ENCODE peak calls at places on chromosomes 4 and X, in six cellular contexts. J, Y, K, E, R and A are unnamed samples. For H3K4me1, the result is how much of the 10 kb centered on the place peaks cover.

GRCh38 chr4:158823461-158823873 is 54.6 kb downstream of the FNIP2 start:
- ATAC-seq in R (no peak), Y (no peak), E (no peak), K (no peak), J (no peak), A (no peak)

GRCh38 chr4:182582245-182582644 is 334.9 kb downstream of the DCTD start:
- ATAC-seq in R (no peak), K (no peak), J (no peak), Y (no peak), E (no peak), A (no peak)

GRCh38 chr4:159298502-159298901 is 195.6 kb downstream of the RAPGEF2 start:
- ATAC-seq in J (no peak), Y (peak), R (no peak), K (no peak), E (peak), A (no peak)

GRCh38 chrX:13463608-13464007 is 105.8 kb upstream of the EGFL6 start:
- ATAC-seq in K (no peak), R (no peak), Y (no peak), E (no peak), J (no peak), A (peak)

GRCh38 chr4:5804656-5805055 is 88.2 kb downstream of the CRMP1 start:
- ATAC-seq in J (no peak), K (peak), Y (no peak), E (no peak), R (peak), A (no peak)

GRCh38 chr4:120724656-120725055 is 197.9 kb downstream of the PRDM5 start:
- ATAC-seq in E (no peak), J (no peak), R (no peak), Y (no peak), K (no peak), A (no peak)

GRCh38 chr4:67465032-67465762 is 80.1 kb downstream of the CENPC start:
- ATAC-seq in E (peak), J (peak), Y (peak), K (peak), R (peak), A (no peak)

GRCh38 chr4:124753941-124754581 is 41.5 kb upstream of the ANKRD50 start:
- ATAC-seq in Y (no peak), J (peak), E (peak), K (peak), R (no peak), A (no peak)

GRCh38 chr4:184382189-184382846 is 92.0 kb downstream of the IRF2 start:
- ATAC-seq in K (peak), R (no peak), Y (peak), J (no peak), E (no peak), A (no peak)

GRCh38 chrX:101658661-101659477 is 781 bp downstream of the ARMCX2 start:
- ATAC-seq in Y (peak), K (no peak), R (peak), E (peak), J (peak), A (peak)

GRCh38 chr4:41192136-41192535 is 22.2 kb downstream of the APBB2 start:
- ATAC-seq in K (no peak), R (no peak), J (no peak), Y (no peak), E (no peak), A (no peak)

GRCh38 chr4:185305979-185306442 is 89.7 kb downstream of the LRP2BP start:
- ATAC-seq in K (no peak), Y (no peak), J (no peak), R (no peak), E (no peak), A (no peak)

GRCh38 chr4:38683265-38683664 is 19.3 kb downstream of the KLF3 start:
- ATAC-seq in J (no peak), Y (no peak), R (no peak), E (no peak), K (no peak), A (no peak)

GRCh38 chr4:143667461-143667860 is 33.0 kb downstream of the FREM3 start:
- ATAC-seq in Y (no peak), K (no peak), E (no peak), R (no peak), J (peak), A (peak)

GRCh38 chr4:41346306-41347061 is 89.8 kb downstream of the UCHL1 start:
- ATAC-seq in E (peak), K (peak), J (peak), Y (no peak), R (no peak), A (no peak)

GRCh38 chr4:13378973-13379759 is 105.0 kb downstream of the RAB28 start:
- ATAC-seq in E (no peak), K (no peak), J (no peak), Y (peak), R (no peak), A (no peak)

GRCh38 chrX:57528670-57529255 is 63.0 kb upstream of the ZXDB start:
- ATAC-seq in E (peak), R (no peak), J (no peak), K (peak), Y (peak), A (no peak)

GRCh38 chr4:164139291-164139690 is 614.6 kb upstream of the SMIM31 start:
- ATAC-seq in J (no peak), Y (no peak), E (no peak), K (no peak), R (no peak), A (no peak)

GRCh38 chr4:18733956-18734872 is 712.7 kb upstream of the LCORL start:
- ATAC-seq in Y (no peak), K (no peak), J (no peak), R (no peak), E (no peak), A (no peak)

GRCh38 chr4:135672202-135672601 is 1470.6 kb upstream of the PABPC4L start:
- ATAC-seq in E (no peak), R (no peak), Y (no peak), J (no peak), K (no peak), A (no peak)

GRCh38 chr4:70863099-70863790 is 23.6 kb upstream of the GRSF1 start:
- ATAC-seq in K (no peak), J (no peak), R (peak), E (no peak), Y (peak), A (no peak)

GRCh38 chrX:96540111-96540631 is 144.5 kb upstream of the DIAPH2 start:
- ATAC-seq in R (no peak), E (no peak), Y (no peak), J (no peak), K (no peak), A (no peak)

GRCh38 chr4:152606800-152607577 is 71.1 kb upstream of the FBXW7 start:
- ATAC-seq in Y (no peak), R (no peak), E (no peak), J (no peak), K (no peak), A (no peak)

GRCh38 chr4:1807258-1807777 is 14.2 kb downstream of the FGFR3 start:
- ATAC-seq in J (no peak), R (no peak), Y (no peak), K (no peak), E (no peak), A (no peak)

GRCh38 chr4:1808851-1809753 is 16.0 kb downstream of the FGFR3 start:
- ATAC-seq in J (no peak), Y (no peak), R (peak), E (no peak), K (peak), A (no peak)

GRCh38 chr4:1806596-1807257 is 13.6 kb downstream of the FGFR3 start:
- ATAC-seq in J (no peak), E (no peak), R (no peak), Y (no peak), K (no peak), A (no peak)

GRCh38 chr4:1809754-1810502 is 16.8 kb downstream of the FGFR3 start:
- ATAC-seq in J (peak), K (peak), R (peak), Y (peak), E (peak), A (peak)

DNA sequence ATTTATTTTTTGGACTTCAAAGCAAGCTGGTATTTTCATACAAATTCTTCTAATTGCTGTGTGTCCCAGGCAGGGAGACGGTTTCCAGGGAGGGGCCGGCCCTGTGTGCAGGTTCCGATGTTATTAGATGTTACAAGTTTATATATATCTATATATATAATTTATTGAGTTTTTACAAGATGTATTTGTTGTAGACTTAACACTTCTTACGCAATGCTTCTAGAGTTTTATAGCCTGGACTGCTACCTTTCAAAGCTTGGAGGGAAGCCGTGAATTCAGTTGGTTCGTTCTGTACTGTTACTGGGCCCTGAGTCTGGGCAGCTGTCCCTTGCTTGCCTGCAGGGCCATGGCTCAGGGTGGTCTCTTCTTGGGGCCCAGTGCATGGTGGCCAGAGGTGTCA is 15.3 kb downstream of the FGFR3 start:
- ATAC-seq in E (no peak), Y (no peak), J (no peak), R (no peak), K (no peak), A (no peak)
- H3K4me1 ChIP-seq in E (under half), Y (under half), J (under half), R (under half), K (under half), A (under half)

GRCh38 chr4:105988671-105989070 is 93.4 kb downstream of the NPNT start:
- ATAC-seq in J (no peak), Y (no peak), K (no peak), R (no peak), E (no peak), A (no peak)

GRCh38 chr4:105991726-105992125 is 96.5 kb downstream of the NPNT start:
- ATAC-seq in Y (no peak), R (peak), K (peak), J (no peak), E (no peak), A (no peak)

GRCh38 chr4:105990933-105991332 is 95.7 kb downstream of the NPNT start:
- ATAC-seq in K (no peak), R (peak), Y (peak), E (no peak), J (peak), A (peak)

GRCh38 chr4:105992641-105993305 is 97.5 kb downstream of the NPNT start:
- ATAC-seq in E (no peak), R (no peak), K (no peak), Y (no peak), J (no peak), A (no peak)

DNA sequence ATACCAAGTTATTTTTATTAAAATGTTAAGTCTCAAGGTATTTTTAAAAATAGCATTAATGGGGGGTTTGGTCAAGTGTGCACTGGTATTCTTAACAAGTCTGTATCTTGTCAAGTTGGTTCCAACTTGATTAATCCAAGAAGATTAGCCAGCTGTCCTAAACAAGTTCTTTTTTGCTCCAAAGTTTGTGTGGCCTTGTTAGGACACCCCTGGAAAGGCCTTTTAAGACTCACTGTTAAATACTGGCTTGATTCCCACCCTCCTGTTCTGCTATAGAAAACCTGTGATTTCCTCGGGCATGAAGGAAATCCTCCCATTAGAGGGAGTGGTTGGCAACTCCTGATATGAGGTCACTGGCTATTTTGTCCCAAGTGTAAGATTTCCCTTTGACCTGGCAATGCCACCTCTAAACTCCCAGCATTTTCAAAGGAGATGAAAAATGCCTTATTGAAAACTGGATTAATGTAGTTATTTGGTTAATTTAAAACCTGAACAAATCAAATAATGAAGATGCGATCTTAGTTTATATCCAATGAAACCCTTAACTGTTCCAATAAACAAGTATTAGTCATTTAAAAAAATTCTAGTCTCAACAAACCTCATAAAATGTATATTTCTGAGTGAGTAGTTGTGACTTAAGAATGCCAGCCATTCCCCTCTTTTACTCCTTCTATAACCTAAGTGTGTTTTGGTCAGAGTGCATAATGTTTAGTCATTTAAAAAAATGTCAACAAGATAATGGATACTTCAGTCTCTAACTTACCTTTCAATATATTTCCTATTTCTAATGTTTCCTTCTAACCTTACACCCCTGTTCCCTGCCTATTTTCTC is 94.4 kb downstream of the NPNT start:
- ATAC-seq in E (no peak), R (no peak), J (no peak), Y (no peak), K (no peak), A (peak)
- TF ChIP-seq EP300 in E (no peak), R (no peak), J (no peak), Y (no peak), K (no peak), A (no peak)

GRCh38 chrX:136781180-136781797 is 557 bp upstream of the ARHGEF6 start:
- ATAC-seq in R (no peak), K (no peak), J (peak), E (no peak), Y (no peak), A (peak)
- H3K4me3 ChIP-seq in R (no peak), K (no peak), J (peak), E (no peak), Y (peak), A (peak)

DNA sequence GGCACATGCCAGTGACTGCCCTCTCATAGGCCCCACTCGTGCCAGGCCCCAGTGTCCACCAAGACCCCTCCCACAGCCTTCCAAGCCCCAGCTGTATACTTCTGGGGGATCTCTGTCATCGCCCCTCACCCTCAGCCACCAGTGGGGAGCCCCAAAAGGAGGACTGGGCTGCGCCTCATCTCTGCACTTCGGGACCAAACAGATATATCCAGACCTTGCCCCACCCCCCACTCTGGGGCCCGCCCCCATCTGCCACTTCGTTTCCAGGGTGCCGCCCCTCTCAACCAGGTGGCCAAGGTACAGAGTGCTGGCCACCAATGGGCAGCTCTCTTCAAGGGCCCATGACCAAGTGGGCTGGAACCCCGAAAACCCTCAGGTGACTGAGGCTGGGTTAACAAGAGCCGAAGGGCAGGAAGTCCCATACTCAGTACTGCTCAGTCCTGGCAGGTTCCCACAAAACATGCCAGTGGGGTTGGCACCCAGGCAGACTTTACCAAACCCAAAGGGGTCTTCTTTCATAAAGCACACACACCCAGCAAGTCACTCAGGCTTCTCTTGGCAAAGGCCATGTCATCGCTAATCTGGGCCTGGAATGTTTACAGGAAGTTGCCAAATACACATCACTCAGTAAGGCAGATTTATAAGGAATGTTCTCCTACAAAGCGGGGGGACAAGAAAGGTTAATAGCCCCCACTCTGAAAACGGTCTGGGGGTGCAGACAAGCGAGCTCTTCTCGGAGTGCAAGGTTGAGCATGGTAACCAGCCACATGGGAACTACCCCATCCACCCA is 4.4 kb downstream of the ZFYVE28 start:
- ATAC-seq in E (no peak), J (no peak), Y (no peak), K (no peak), R (no peak), A (no peak)
- H3K4me1 ChIP-seq in E (under half), J (half or more), Y (under half), K (under half), R (half or more), A (under half)

DNA sequence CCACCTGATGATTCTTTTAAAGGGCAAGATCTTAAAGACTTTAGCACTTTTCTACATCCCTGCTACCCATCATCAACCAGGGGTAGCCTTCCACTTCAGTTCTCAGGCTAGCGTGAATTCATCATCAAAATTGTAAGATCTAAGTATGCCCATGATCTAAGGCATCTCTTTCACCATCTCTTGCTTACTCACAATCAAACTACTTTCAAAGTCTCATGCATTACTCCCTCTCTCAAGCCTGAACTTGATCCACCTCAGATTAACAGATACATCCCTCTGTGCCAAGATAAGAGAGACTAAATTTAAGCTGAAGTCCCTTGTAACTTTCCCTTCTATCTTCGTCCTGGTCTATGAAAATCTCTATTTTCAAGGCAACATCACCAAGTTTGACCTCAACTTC is 62.8 kb downstream of the DHX15 start:
- ATAC-seq in E (no peak), Y (no peak), J (no peak), R (no peak), K (no peak), A (no peak)
- TF ChIP-seq EP300 in E (no peak), Y (no peak), J (no peak), R (no peak), K (no peak), A (no peak)

DNA sequence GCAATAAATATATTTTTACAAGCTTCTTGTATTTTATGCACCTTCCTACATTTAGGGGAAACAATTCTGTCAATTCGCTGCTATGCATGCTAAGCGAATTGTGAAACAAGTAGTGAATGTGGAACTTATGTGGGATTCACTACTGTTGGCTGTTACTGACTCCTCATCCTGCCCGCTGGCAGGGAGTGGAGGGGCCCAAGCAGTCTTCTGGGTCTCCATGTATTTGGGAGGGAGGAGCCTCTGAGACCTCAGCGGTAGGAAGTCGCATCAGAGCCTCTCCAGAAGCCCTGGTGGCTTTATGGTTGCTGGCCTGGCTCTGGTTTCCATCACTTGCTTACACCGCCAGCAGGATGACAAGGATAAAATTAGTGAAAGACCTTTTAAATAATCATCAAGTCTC is 3.7 kb upstream of the SETD7 start:
- ATAC-seq in K (no peak), R (no peak), J (no peak), Y (no peak), E (no peak), A (no peak)
- H3K4me3 ChIP-seq in K (no peak), R (no peak), J (no peak), Y (no peak), E (no peak), A (no peak)

DNA sequence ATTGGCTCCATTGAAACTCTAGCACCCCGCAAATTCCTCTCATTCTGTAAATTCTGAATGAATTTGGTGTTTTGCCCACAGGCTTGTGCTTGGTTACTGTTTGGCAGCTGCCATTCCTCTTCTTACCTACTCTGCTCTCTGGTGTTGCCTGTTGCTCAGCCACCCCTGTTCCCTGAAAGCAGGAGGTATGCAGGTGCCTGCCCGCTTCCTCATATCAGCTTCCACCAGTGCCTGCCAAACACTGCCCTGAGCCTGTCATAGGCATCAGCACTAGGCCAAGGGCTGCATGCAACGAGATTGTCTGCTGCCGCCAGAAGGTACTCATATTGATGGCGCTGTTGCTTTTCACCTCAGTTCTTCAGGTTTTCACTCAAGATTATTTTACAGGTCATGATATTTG is 978.1 kb downstream of the C4orf33 start:
- ATAC-seq in Y (peak), K (no peak), J (no peak), E (no peak), R (no peak), A (no peak)
- H3K4me1 ChIP-seq in Y (under half), K (under half), J (under half), E (under half), R (under half), A (under half)

GRCh38 chrX:115462406-115462805 is 98.6 kb upstream of the PLS3 start:
- ATAC-seq in J (no peak), K (no peak), R (no peak), E (no peak), Y (no peak), A (no peak)

GRCh38 chrX:115459883-115460564 is 101.0 kb upstream of the PLS3 start:
- ATAC-seq in J (no peak), R (no peak), E (no peak), Y (no peak), K (no peak), A (no peak)

DNA sequence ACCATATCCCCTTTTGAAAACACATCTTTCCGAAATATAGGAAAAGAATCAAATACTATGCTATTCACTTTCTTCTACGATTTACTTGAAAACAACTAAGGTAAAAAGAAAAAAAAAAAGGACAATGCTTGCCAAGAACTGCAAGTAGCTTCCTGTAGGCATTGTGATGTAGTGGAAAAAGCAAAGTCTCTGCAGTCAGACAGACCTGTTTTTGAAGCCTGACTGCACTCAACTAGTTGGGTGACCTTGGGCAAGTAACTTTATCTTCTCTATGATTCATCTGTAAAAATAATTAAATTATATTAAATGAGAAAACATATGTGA is 100.4 kb upstream of the PLS3 start:
- ATAC-seq in J (no peak), Y (no peak), K (no peak), R (no peak), E (no peak), A (no peak)
- TF ChIP-seq EP300 in J (no peak), Y (no peak), K (no peak), R (no peak), E (no peak), A (no peak)